ENCODE peak calls at places on chromosomes 11 and 22, in ten cellular contexts. One of them, this sample, is unnamed. For H3K9me3, the result is how much of the 10 kb centered on the place peaks cover.

GRCh38 chr22:44369241-44369652 is 56.5 kb upstream of the SHISAL1 start:
- DNase-seq in CD4-positive, alpha-beta T cell: no peak
- DNase-seq in kidney: peak
- DNase-seq in ovary: no peak
- DNase-seq in lung: no peak
- DNase-seq in lower lobe of right lung: peak
- DNase-seq in adrenal gland: no peak
- DNase-seq in body of pancreas: no peak
- DNase-seq in heart right ventricle: no peak
- DNase-seq in stomach: no peak
- DNase-seq in this sample: peak

GRCh38 chr11:95793111-95793510 is 2.8 kb downstream of the CEP57 start:
- DNase-seq in heart right ventricle: no peak
- DNase-seq in CD4-positive, alpha-beta T cell: no peak
- DNase-seq in stomach: no peak
- DNase-seq in body of pancreas: no peak
- DNase-seq in lower lobe of right lung: no peak
- DNase-seq in kidney: no peak
- DNase-seq in ovary: no peak
- DNase-seq in lung: no peak
- DNase-seq in adrenal gland: no peak
- DNase-seq in this sample: no peak

GRCh38 chr11:31645747-31646146 is 136.2 kb downstream of the ELP4 start:
- DNase-seq in heart right ventricle: no peak
- DNase-seq in lung: no peak
- DNase-seq in stomach: no peak
- DNase-seq in adrenal gland: peak
- DNase-seq in lower lobe of right lung: no peak
- DNase-seq in ovary: peak
- DNase-seq in CD4-positive, alpha-beta T cell: no peak
- DNase-seq in body of pancreas: no peak
- DNase-seq in kidney: no peak
- DNase-seq in this sample: no peak

GRCh38 chr11:128379587-128380279 is 207.6 kb downstream of the ETS1 start:
- DNase-seq in heart right ventricle: no peak
- DNase-seq in kidney: no peak
- DNase-seq in lower lobe of right lung: no peak
- DNase-seq in CD4-positive, alpha-beta T cell: peak
- DNase-seq in ovary: no peak
- DNase-seq in stomach: no peak
- DNase-seq in body of pancreas: no peak
- DNase-seq in lung: no peak
- DNase-seq in adrenal gland: no peak
- DNase-seq in this sample: no peak

GRCh38 chr22:37804886-37805857 is 2.6 kb upstream of the GCAT start:
- DNase-seq in ovary: peak
- DNase-seq in kidney: peak
- DNase-seq in CD4-positive, alpha-beta T cell: peak
- DNase-seq in adrenal gland: peak
- DNase-seq in stomach: peak
- DNase-seq in heart right ventricle: peak
- DNase-seq in lung: peak
- DNase-seq in body of pancreas: peak
- DNase-seq in lower lobe of right lung: peak
- DNase-seq in this sample: peak

GRCh38 chr22:24503137-24503850 is 8.2 kb downstream of the UPB1 start:
- DNase-seq in stomach: peak
- DNase-seq in adrenal gland: peak
- DNase-seq in kidney: peak
- DNase-seq in body of pancreas: peak
- DNase-seq in ovary: peak
- DNase-seq in lung: peak
- DNase-seq in heart right ventricle: peak
- DNase-seq in CD4-positive, alpha-beta T cell: peak
- DNase-seq in lower lobe of right lung: peak
- DNase-seq in this sample: peak

GRCh38 chr11:128584253-128584652 is 3.1 kb downstream of the ETS1 start:
- DNase-seq in CD4-positive, alpha-beta T cell: no peak
- DNase-seq in kidney: no peak
- DNase-seq in body of pancreas: no peak
- DNase-seq in heart right ventricle: no peak
- DNase-seq in stomach: no peak
- DNase-seq in adrenal gland: no peak
- DNase-seq in lower lobe of right lung: no peak
- DNase-seq in lung: no peak
- DNase-seq in ovary: no peak
- DNase-seq in this sample: no peak

GRCh38 chr11:69531071-69531716 is 49.7 kb downstream of the LINC01488 start:
- DNase-seq in heart right ventricle: no peak
- DNase-seq in adrenal gland: no peak
- DNase-seq in body of pancreas: no peak
- DNase-seq in CD4-positive, alpha-beta T cell: no peak
- DNase-seq in ovary: no peak
- DNase-seq in lung: no peak
- DNase-seq in kidney: no peak
- DNase-seq in lower lobe of right lung: no peak
- DNase-seq in stomach: no peak
- DNase-seq in this sample: no peak

GRCh38 chr11:114774599-114775365 is 96.5 kb downstream of the NXPE2 start:
- DNase-seq in CD4-positive, alpha-beta T cell: no peak
- DNase-seq in ovary: no peak
- DNase-seq in stomach: peak
- DNase-seq in body of pancreas: no peak
- DNase-seq in kidney: no peak
- DNase-seq in lower lobe of right lung: no peak
- DNase-seq in adrenal gland: peak
- DNase-seq in lung: peak
- DNase-seq in heart right ventricle: no peak
- DNase-seq in this sample: no peak

DNA sequence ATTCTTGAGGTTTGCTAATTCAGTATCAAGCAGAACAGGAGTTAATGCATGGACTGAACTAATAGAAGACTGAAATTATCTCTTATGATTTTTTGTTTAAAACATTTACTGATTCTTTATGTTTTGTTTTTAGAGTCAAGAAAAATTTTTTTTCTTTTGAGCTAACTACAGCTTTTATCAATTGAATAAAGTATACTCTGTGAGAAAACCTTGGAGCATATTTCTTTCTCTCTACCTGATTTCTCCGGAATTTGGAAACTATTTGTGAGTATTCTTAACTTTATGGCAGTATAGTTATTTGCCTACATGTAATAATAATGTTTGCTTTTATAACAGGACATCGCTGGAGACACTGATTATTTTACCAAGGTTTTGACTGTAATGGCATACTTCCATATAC is 18.1 kb upstream of the CRTAM start:
- DNase-seq in lung: no peak
- DNase-seq in stomach: no peak
- DNase-seq in adrenal gland: no peak
- DNase-seq in body of pancreas: no peak
- DNase-seq in CD4-positive, alpha-beta T cell: no peak
- DNase-seq in heart right ventricle: no peak
- DNase-seq in lower lobe of right lung: no peak
- DNase-seq in ovary: no peak
- DNase-seq in kidney: no peak
- DNase-seq in this sample: no peak
- H3K9me3 ChIP-seq in lung: under half
- H3K9me3 ChIP-seq in stomach: under half
- H3K9me3 ChIP-seq in adrenal gland: under half
- H3K9me3 ChIP-seq in body of pancreas: under half
- H3K9me3 ChIP-seq in CD4-positive, alpha-beta T cell: under half
- H3K9me3 ChIP-seq in heart right ventricle: under half
- H3K9me3 ChIP-seq in lower lobe of right lung: under half
- H3K9me3 ChIP-seq in ovary: under half
- H3K9me3 ChIP-seq in kidney: under half
- H3K9me3 ChIP-seq in this sample: under half

GRCh38 chr11:9565822-9566560 is 7.5 kb upstream of the WEE1 start:
- DNase-seq in ovary: no peak
- DNase-seq in heart right ventricle: no peak
- DNase-seq in lower lobe of right lung: no peak
- DNase-seq in adrenal gland: peak
- DNase-seq in lung: peak
- DNase-seq in CD4-positive, alpha-beta T cell: peak
- DNase-seq in kidney: no peak
- DNase-seq in stomach: peak
- DNase-seq in body of pancreas: peak
- DNase-seq in this sample: no peak

GRCh38 chr11:9563196-9563730 is 10.2 kb upstream of the WEE1 start:
- DNase-seq in stomach: no peak
- DNase-seq in lower lobe of right lung: no peak
- DNase-seq in lung: no peak
- DNase-seq in heart right ventricle: no peak
- DNase-seq in ovary: no peak
- DNase-seq in CD4-positive, alpha-beta T cell: no peak
- DNase-seq in adrenal gland: no peak
- DNase-seq in body of pancreas: no peak
- DNase-seq in kidney: no peak
- DNase-seq in this sample: no peak

GRCh38 chr11:9562716-9563115 is 10.8 kb upstream of the WEE1 start:
- DNase-seq in stomach: no peak
- DNase-seq in body of pancreas: no peak
- DNase-seq in kidney: no peak
- DNase-seq in ovary: no peak
- DNase-seq in heart right ventricle: no peak
- DNase-seq in CD4-positive, alpha-beta T cell: no peak
- DNase-seq in lower lobe of right lung: no peak
- DNase-seq in adrenal gland: no peak
- DNase-seq in lung: no peak
- DNase-seq in this sample: no peak

GRCh38 chr11:9566561-9567063 is 6.9 kb upstream of the WEE1 start:
- DNase-seq in ovary: no peak
- DNase-seq in heart right ventricle: no peak
- DNase-seq in stomach: no peak
- DNase-seq in lung: no peak
- DNase-seq in body of pancreas: no peak
- DNase-seq in adrenal gland: no peak
- DNase-seq in CD4-positive, alpha-beta T cell: no peak
- DNase-seq in kidney: no peak
- DNase-seq in lower lobe of right lung: no peak
- DNase-seq in this sample: no peak

GRCh38 chr11:9561279-9561982 is 12.0 kb upstream of the WEE1 start:
- DNase-seq in ovary: no peak
- DNase-seq in heart right ventricle: no peak
- DNase-seq in stomach: no peak
- DNase-seq in CD4-positive, alpha-beta T cell: no peak
- DNase-seq in adrenal gland: no peak
- DNase-seq in lung: no peak
- DNase-seq in lower lobe of right lung: no peak
- DNase-seq in body of pancreas: no peak
- DNase-seq in kidney: no peak
- DNase-seq in this sample: no peak
- TF ChIP-seq CTCF in ovary: no peak
- TF ChIP-seq CTCF in heart right ventricle: no peak
- TF ChIP-seq CTCF in stomach: no peak
- TF ChIP-seq CTCF in CD4-positive, alpha-beta T cell: no peak
- TF ChIP-seq CTCF in adrenal gland: no peak
- TF ChIP-seq CTCF in lung: no peak
- TF ChIP-seq CTCF in lower lobe of right lung: no peak
- TF ChIP-seq CTCF in body of pancreas: no peak
- TF ChIP-seq CTCF in kidney: no peak
- TF ChIP-seq CTCF in this sample: no peak

GRCh38 chr11:2302844-2303626 is 1.2 kb downstream of the TSPAN32 start:
- DNase-seq in lung: no peak
- DNase-seq in CD4-positive, alpha-beta T cell: no peak
- DNase-seq in heart right ventricle: peak
- DNase-seq in adrenal gland: no peak
- DNase-seq in lower lobe of right lung: peak
- DNase-seq in ovary: peak
- DNase-seq in stomach: peak
- DNase-seq in kidney: peak
- DNase-seq in body of pancreas: peak
- DNase-seq in this sample: peak

GRCh38 chr11:2305140-2305861 is 3.5 kb downstream of the TSPAN32 start:
- DNase-seq in kidney: peak
- DNase-seq in lower lobe of right lung: peak
- DNase-seq in heart right ventricle: peak
- DNase-seq in ovary: peak
- DNase-seq in body of pancreas: peak
- DNase-seq in stomach: peak
- DNase-seq in adrenal gland: peak
- DNase-seq in CD4-positive, alpha-beta T cell: peak
- DNase-seq in lung: peak
- DNase-seq in this sample: peak

GRCh38 chr11:2302280-2302843 is 549 bp downstream of the TSPAN32 start:
- DNase-seq in body of pancreas: no peak
- DNase-seq in ovary: no peak
- DNase-seq in lung: peak
- DNase-seq in CD4-positive, alpha-beta T cell: no peak
- DNase-seq in adrenal gland: no peak
- DNase-seq in heart right ventricle: no peak
- DNase-seq in lower lobe of right lung: peak
- DNase-seq in kidney: peak
- DNase-seq in stomach: no peak
- DNase-seq in this sample: no peak

GRCh38 chr11:2304156-2305139 is 2.6 kb downstream of the TSPAN32 start:
- DNase-seq in CD4-positive, alpha-beta T cell: no peak
- DNase-seq in lung: no peak
- DNase-seq in kidney: peak
- DNase-seq in body of pancreas: peak
- DNase-seq in adrenal gland: no peak
- DNase-seq in ovary: peak
- DNase-seq in heart right ventricle: no peak
- DNase-seq in lower lobe of right lung: peak
- DNase-seq in stomach: peak
- DNase-seq in this sample: no peak

GRCh38 chr11:2303627-2304155 is 1.9 kb downstream of the TSPAN32 start:
- DNase-seq in lung: no peak
- DNase-seq in CD4-positive, alpha-beta T cell: no peak
- DNase-seq in adrenal gland: peak
- DNase-seq in heart right ventricle: peak
- DNase-seq in body of pancreas: peak
- DNase-seq in ovary: no peak
- DNase-seq in kidney: peak
- DNase-seq in stomach: peak
- DNase-seq in lower lobe of right lung: peak
- DNase-seq in this sample: peak
- H3K27ac ChIP-seq in lung: peak
- H3K27ac ChIP-seq in CD4-positive, alpha-beta T cell: peak
- H3K27ac ChIP-seq in adrenal gland: peak
- H3K27ac ChIP-seq in heart right ventricle: peak
- H3K27ac ChIP-seq in body of pancreas: peak
- H3K27ac ChIP-seq in ovary: no peak
- H3K27ac ChIP-seq in kidney: no peak
- H3K27ac ChIP-seq in stomach: peak
- H3K27ac ChIP-seq in lower lobe of right lung: peak
- H3K27ac ChIP-seq in this sample: peak

DNA sequence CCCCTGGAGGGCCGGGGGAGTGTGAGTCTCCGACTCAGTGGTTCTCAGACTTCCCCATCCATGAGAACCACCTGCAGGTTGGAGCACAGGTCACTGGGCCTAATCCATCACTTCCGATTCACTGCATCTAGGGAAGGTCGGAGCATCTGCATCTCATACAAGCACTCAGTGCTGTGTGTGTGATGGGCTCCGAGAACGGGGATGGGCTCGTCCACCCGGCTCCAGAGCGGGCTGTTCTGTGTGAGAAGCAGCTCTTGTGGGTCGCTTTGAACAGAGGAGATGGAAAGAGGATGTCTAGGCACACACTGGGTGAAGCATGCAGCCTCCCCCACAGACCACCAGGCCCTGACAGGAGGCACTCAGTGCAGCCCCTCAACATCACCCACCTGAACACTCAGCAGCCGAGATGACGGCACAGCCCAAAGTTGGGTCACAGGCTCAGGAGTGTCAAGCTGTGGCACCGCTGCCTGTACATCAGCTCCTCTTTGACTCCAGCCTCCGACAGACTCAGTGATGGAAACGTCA is 541.4 kb downstream of the BRD1 start:
- DNase-seq in lung: no peak
- DNase-seq in stomach: no peak
- DNase-seq in heart right ventricle: no peak
- DNase-seq in lower lobe of right lung: no peak
- DNase-seq in CD4-positive, alpha-beta T cell: no peak
- DNase-seq in body of pancreas: no peak
- DNase-seq in adrenal gland: no peak
- DNase-seq in kidney: no peak
- DNase-seq in ovary: no peak
- DNase-seq in this sample: no peak
- H3K9me3 ChIP-seq in lung: under half
- H3K9me3 ChIP-seq in stomach: under half
- H3K9me3 ChIP-seq in heart right ventricle: under half
- H3K9me3 ChIP-seq in lower lobe of right lung: under half
- H3K9me3 ChIP-seq in CD4-positive, alpha-beta T cell: under half
- H3K9me3 ChIP-seq in body of pancreas: under half
- H3K9me3 ChIP-seq in adrenal gland: under half
- H3K9me3 ChIP-seq in kidney: under half
- H3K9me3 ChIP-seq in ovary: under half
- H3K9me3 ChIP-seq in this sample: under half

This sample was measured in left ventricle myocardium inferior.